ENCODE peak calls at places on chromosomes 12 and 14, in ten cellular contexts. One of them, this sample, is unnamed.
A peak's percentile ranks its signal among the peaks of the same experiment; 100 is the strongest.

GRCh38 chr12:62684586-62685295 is 218.1 kb downstream of the MON2 start:
- DNase-seq in pancreas: no peak
- DNase-seq in neural progenitor cell: no peak
- DNase-seq in esophagus muscularis mucosa: peak; percentile 95
- DNase-seq in breast epithelium: peak; percentile 61
- DNase-seq in fibroblast of lung: peak; percentile 77
- DNase-seq in heart right ventricle: peak; percentile 69
- DNase-seq in body of pancreas: no peak
- DNase-seq in lower lobe of right lung: no peak
- DNase-seq in iPS DF 6.9: no peak
- DNase-seq in this sample: no peak

GRCh38 chr14:96225745-96226151 is 21.1 kb downstream of the BDKRB2 start:
- DNase-seq in pancreas: no peak
- DNase-seq in neural progenitor cell: peak; percentile 31
- DNase-seq in esophagus muscularis mucosa: no peak
- DNase-seq in breast epithelium: no peak
- DNase-seq in fibroblast of lung: peak; percentile 62
- DNase-seq in heart right ventricle: peak; percentile 36
- DNase-seq in body of pancreas: peak; percentile 17
- DNase-seq in lower lobe of right lung: no peak
- DNase-seq in iPS DF 6.9: no peak
- DNase-seq in this sample: peak; percentile 63

GRCh38 chr12:28253175-28253641 is 63.0 kb downstream of the CCDC91 start:
- DNase-seq in pancreas: no peak
- DNase-seq in neural progenitor cell: no peak
- DNase-seq in esophagus muscularis mucosa: no peak
- DNase-seq in breast epithelium: no peak
- DNase-seq in fibroblast of lung: peak; percentile 19
- DNase-seq in heart right ventricle: no peak
- DNase-seq in body of pancreas: no peak
- DNase-seq in lower lobe of right lung: no peak
- DNase-seq in iPS DF 6.9: no peak
- DNase-seq in this sample: no peak

GRCh38 chr14:74501135-74501614 is 7.6 kb downstream of the ISCA2 start:
- DNase-seq in pancreas: peak; percentile 57
- DNase-seq in neural progenitor cell: peak; percentile 89
- DNase-seq in esophagus muscularis mucosa: no peak
- DNase-seq in breast epithelium: peak; percentile 73
- DNase-seq in fibroblast of lung: peak; percentile 82
- DNase-seq in heart right ventricle: peak; percentile 66
- DNase-seq in body of pancreas: peak; percentile 88
- DNase-seq in lower lobe of right lung: peak; percentile 83
- DNase-seq in iPS DF 6.9: peak; percentile 58
- DNase-seq in this sample: peak; percentile 87

GRCh38 chr14:104268725-104269436 is 130.5 kb downstream of the KIF26A start:
- DNase-seq in pancreas: no peak
- DNase-seq in neural progenitor cell: no peak
- DNase-seq in esophagus muscularis mucosa: no peak
- DNase-seq in breast epithelium: peak; percentile 20
- DNase-seq in fibroblast of lung: no peak
- DNase-seq in heart right ventricle: no peak
- DNase-seq in body of pancreas: peak; percentile 2
- DNase-seq in lower lobe of right lung: peak; percentile 36
- DNase-seq in iPS DF 6.9: no peak
- DNase-seq in this sample: peak; percentile 57

GRCh38 chr12:45789025-45789424 is 59.5 kb downstream of the ARID2 start:
- DNase-seq in pancreas: no peak
- DNase-seq in neural progenitor cell: no peak
- DNase-seq in esophagus muscularis mucosa: no peak
- DNase-seq in breast epithelium: no peak
- DNase-seq in fibroblast of lung: peak; percentile 52
- DNase-seq in heart right ventricle: no peak
- DNase-seq in body of pancreas: no peak
- DNase-seq in lower lobe of right lung: no peak
- DNase-seq in iPS DF 6.9: no peak
- DNase-seq in this sample: no peak

GRCh38 chr14:55721353-55721752 is 141.3 kb downstream of the KTN1 start:
- DNase-seq in pancreas: no peak
- DNase-seq in neural progenitor cell: no peak
- DNase-seq in esophagus muscularis mucosa: no peak
- DNase-seq in breast epithelium: no peak
- DNase-seq in fibroblast of lung: peak; percentile 90
- DNase-seq in heart right ventricle: no peak
- DNase-seq in body of pancreas: peak; percentile 41
- DNase-seq in lower lobe of right lung: no peak
- DNase-seq in iPS DF 6.9: no peak
- DNase-seq in this sample: no peak

GRCh38 chr14:80679273-80679672 is 262.3 kb downstream of the CEP128 start:
- DNase-seq in pancreas: no peak
- DNase-seq in neural progenitor cell: no peak
- DNase-seq in esophagus muscularis mucosa: no peak
- DNase-seq in breast epithelium: no peak
- DNase-seq in fibroblast of lung: no peak
- DNase-seq in heart right ventricle: no peak
- DNase-seq in body of pancreas: no peak
- DNase-seq in lower lobe of right lung: no peak
- DNase-seq in iPS DF 6.9: no peak
- DNase-seq in this sample: no peak

GRCh38 chr14:64645220-64645891 is 58.9 kb upstream of the PLEKHG3 start:
- DNase-seq in pancreas: no peak
- DNase-seq in neural progenitor cell: peak; percentile 55
- DNase-seq in esophagus muscularis mucosa: no peak
- DNase-seq in breast epithelium: no peak
- DNase-seq in fibroblast of lung: peak; percentile 87
- DNase-seq in heart right ventricle: peak; percentile 43
- DNase-seq in body of pancreas: no peak
- DNase-seq in lower lobe of right lung: no peak
- DNase-seq in iPS DF 6.9: peak; percentile 73
- DNase-seq in this sample: no peak

GRCh38 chr12:29710104-29710503 is 73.6 kb downstream of the TMTC1 start:
- DNase-seq in pancreas: no peak
- DNase-seq in neural progenitor cell: peak; percentile 86
- DNase-seq in esophagus muscularis mucosa: no peak
- DNase-seq in breast epithelium: no peak
- DNase-seq in fibroblast of lung: peak; percentile 53
- DNase-seq in heart right ventricle: peak; percentile 53
- DNase-seq in body of pancreas: no peak
- DNase-seq in lower lobe of right lung: no peak
- DNase-seq in iPS DF 6.9: peak; percentile 20
- DNase-seq in this sample: no peak

GRCh38 chr12:32107376-32108267 is 975 bp downstream of the BICD1 start:
- DNase-seq in pancreas: no peak
- DNase-seq in neural progenitor cell: peak; percentile 48
- DNase-seq in esophagus muscularis mucosa: no peak
- DNase-seq in breast epithelium: no peak
- DNase-seq in fibroblast of lung: peak; percentile 41
- DNase-seq in heart right ventricle: no peak
- DNase-seq in body of pancreas: peak; percentile 16
- DNase-seq in lower lobe of right lung: no peak
- DNase-seq in iPS DF 6.9: no peak
- DNase-seq in this sample: no peak

GRCh38 chr14:38039526-38039925 is 168.2 kb upstream of the SSTR1 start:
- DNase-seq in pancreas: no peak
- DNase-seq in neural progenitor cell: no peak
- DNase-seq in esophagus muscularis mucosa: no peak
- DNase-seq in breast epithelium: no peak
- DNase-seq in fibroblast of lung: peak; percentile 51
- DNase-seq in heart right ventricle: no peak
- DNase-seq in body of pancreas: no peak
- DNase-seq in lower lobe of right lung: no peak
- DNase-seq in iPS DF 6.9: no peak
- DNase-seq in this sample: no peak

GRCh38 chr12:118645219-118645618 is 268.9 kb downstream of the SUDS3 start:
- DNase-seq in pancreas: no peak
- DNase-seq in neural progenitor cell: peak; percentile 74
- DNase-seq in esophagus muscularis mucosa: no peak
- DNase-seq in breast epithelium: no peak
- DNase-seq in fibroblast of lung: no peak
- DNase-seq in heart right ventricle: peak; percentile 25
- DNase-seq in body of pancreas: peak; percentile 32
- DNase-seq in lower lobe of right lung: no peak
- DNase-seq in iPS DF 6.9: peak; percentile 27
- DNase-seq in this sample: no peak

DNA sequence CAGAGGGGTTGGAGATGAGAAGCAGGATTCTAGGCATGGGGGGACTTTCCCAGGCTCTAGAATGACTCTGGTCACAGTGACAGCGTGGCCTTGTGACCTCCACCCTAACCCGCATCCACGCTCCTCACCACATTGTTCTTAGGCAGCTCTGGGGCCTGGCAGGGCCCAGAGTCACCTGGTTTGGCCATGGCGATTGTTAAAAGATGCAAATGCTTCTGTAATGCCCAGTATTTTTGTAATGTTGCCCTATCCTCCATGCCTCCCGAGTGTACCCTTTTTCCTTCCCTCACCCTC is 19.1 kb upstream of the EML1 start:
- DNase-seq in pancreas: no peak
- DNase-seq in neural progenitor cell: no peak
- DNase-seq in esophagus muscularis mucosa: no peak
- DNase-seq in breast epithelium: no peak
- DNase-seq in fibroblast of lung: no peak
- DNase-seq in heart right ventricle: no peak
- DNase-seq in body of pancreas: no peak
- DNase-seq in lower lobe of right lung: no peak
- DNase-seq in iPS DF 6.9: no peak
- DNase-seq in this sample: no peak
- H3K27me3 ChIP-seq in pancreas: no peaks in the 10 kb centered on the region
- H3K27me3 ChIP-seq in neural progenitor cell: no peaks in the 10 kb centered on the region
- H3K27me3 ChIP-seq in esophagus muscularis mucosa: no peaks in the 10 kb centered on the region
- H3K27me3 ChIP-seq in breast epithelium: no peaks in the 10 kb centered on the region
- H3K27me3 ChIP-seq in fibroblast of lung: no peaks in the 10 kb centered on the region
- H3K27me3 ChIP-seq in heart right ventricle: no peaks in the 10 kb centered on the region
- H3K27me3 ChIP-seq in body of pancreas: no peaks in the 10 kb centered on the region
- H3K27me3 ChIP-seq in lower lobe of right lung: no peaks in the 10 kb centered on the region
- H3K27me3 ChIP-seq in iPS DF 6.9: no peaks in the 10 kb centered on the region
- H3K27me3 ChIP-seq in this sample: no peaks in the 10 kb centered on the region

GRCh38 chr12:117046425-117046824 is 52.8 kb downstream of the TESC start:
- DNase-seq in pancreas: no peak
- DNase-seq in neural progenitor cell: no peak
- DNase-seq in esophagus muscularis mucosa: no peak
- DNase-seq in breast epithelium: no peak
- DNase-seq in fibroblast of lung: no peak
- DNase-seq in heart right ventricle: no peak
- DNase-seq in body of pancreas: no peak
- DNase-seq in lower lobe of right lung: no peak
- DNase-seq in iPS DF 6.9: no peak
- DNase-seq in this sample: no peak
- H3K27ac ChIP-seq in pancreas: no peak overlapping the region
- H3K27ac ChIP-seq in neural progenitor cell: no peak overlapping the region
- H3K27ac ChIP-seq in esophagus muscularis mucosa: no peak overlapping the region
- H3K27ac ChIP-seq in breast epithelium: no peak overlapping the region
- H3K27ac ChIP-seq in fibroblast of lung: no peak overlapping the region
- H3K27ac ChIP-seq in heart right ventricle: peak overlapping the region; percentile 63
- H3K27ac ChIP-seq in body of pancreas: no peak overlapping the region
- H3K27ac ChIP-seq in lower lobe of right lung: no peak overlapping the region
- H3K27ac ChIP-seq in iPS DF 6.9: no peak overlapping the region
- H3K27ac ChIP-seq in this sample: no peak overlapping the region

GRCh38 chr14:54577977-54578376 is 11.0 kb downstream of the SAMD4A start:
- DNase-seq in pancreas: no peak
- DNase-seq in neural progenitor cell: no peak
- DNase-seq in esophagus muscularis mucosa: no peak
- DNase-seq in breast epithelium: no peak
- DNase-seq in fibroblast of lung: peak; percentile 50
- DNase-seq in heart right ventricle: no peak
- DNase-seq in body of pancreas: no peak
- DNase-seq in lower lobe of right lung: no peak
- DNase-seq in iPS DF 6.9: no peak
- DNase-seq in this sample: no peak

GRCh38 chr14:54579606-54580005 is 12.7 kb downstream of the SAMD4A start:
- DNase-seq in pancreas: no peak
- DNase-seq in neural progenitor cell: no peak
- DNase-seq in esophagus muscularis mucosa: no peak
- DNase-seq in breast epithelium: no peak
- DNase-seq in fibroblast of lung: no peak
- DNase-seq in heart right ventricle: no peak
- DNase-seq in body of pancreas: no peak
- DNase-seq in lower lobe of right lung: no peak
- DNase-seq in iPS DF 6.9: no peak
- DNase-seq in this sample: no peak

GRCh38 chr14:54574528-54574927 is 7.6 kb downstream of the SAMD4A start:
- DNase-seq in pancreas: no peak
- DNase-seq in neural progenitor cell: no peak
- DNase-seq in esophagus muscularis mucosa: no peak
- DNase-seq in breast epithelium: no peak
- DNase-seq in fibroblast of lung: no peak
- DNase-seq in heart right ventricle: no peak
- DNase-seq in body of pancreas: no peak
- DNase-seq in lower lobe of right lung: no peak
- DNase-seq in iPS DF 6.9: no peak
- DNase-seq in this sample: no peak

GRCh38 chr14:54580933-54581332 is 14.0 kb downstream of the SAMD4A start:
- DNase-seq in pancreas: no peak
- DNase-seq in neural progenitor cell: no peak
- DNase-seq in esophagus muscularis mucosa: no peak
- DNase-seq in breast epithelium: no peak
- DNase-seq in fibroblast of lung: no peak
- DNase-seq in heart right ventricle: no peak
- DNase-seq in body of pancreas: no peak
- DNase-seq in lower lobe of right lung: no peak
- DNase-seq in iPS DF 6.9: no peak
- DNase-seq in this sample: no peak

DNA sequence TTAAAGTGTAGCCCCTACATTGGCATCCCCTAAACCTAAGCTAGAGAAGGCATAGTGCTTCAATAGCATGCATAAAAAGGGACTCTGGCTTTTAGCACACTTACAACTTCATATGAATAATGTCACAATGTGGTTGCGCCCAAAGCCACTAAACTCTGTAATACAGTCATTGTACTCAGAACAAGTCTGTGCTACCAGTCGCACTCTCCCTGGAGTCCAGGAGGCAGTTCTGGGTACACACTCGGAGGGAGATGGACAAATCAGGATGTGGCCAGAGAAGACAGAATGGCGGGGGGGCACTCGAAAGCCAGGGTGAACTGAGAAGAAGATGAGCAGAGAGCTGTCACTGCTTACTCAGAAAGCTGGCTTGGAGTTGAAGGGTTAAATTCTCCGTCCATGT is 10.6 kb downstream of the SAMD4A start:
- DNase-seq in pancreas: no peak
- DNase-seq in neural progenitor cell: no peak
- DNase-seq in esophagus muscularis mucosa: no peak
- DNase-seq in breast epithelium: no peak
- DNase-seq in fibroblast of lung: no peak
- DNase-seq in heart right ventricle: no peak
- DNase-seq in body of pancreas: no peak
- DNase-seq in lower lobe of right lung: no peak
- DNase-seq in iPS DF 6.9: no peak
- DNase-seq in this sample: no peak
- H3K36me3 ChIP-seq in pancreas: no peaks in the 10 kb centered on the region
- H3K36me3 ChIP-seq in neural progenitor cell: no peaks in the 10 kb centered on the region
- H3K36me3 ChIP-seq in esophagus muscularis mucosa: no peaks in the 10 kb centered on the region
- H3K36me3 ChIP-seq in breast epithelium: no peaks in the 10 kb centered on the region
- H3K36me3 ChIP-seq in fibroblast of lung: peaks cover 9% of the 10 kb centered on the region
- H3K36me3 ChIP-seq in heart right ventricle: no peaks in the 10 kb centered on the region
- H3K36me3 ChIP-seq in body of pancreas: no peaks in the 10 kb centered on the region
- H3K36me3 ChIP-seq in lower lobe of right lung: no peaks in the 10 kb centered on the region
- H3K36me3 ChIP-seq in iPS DF 6.9: no peaks in the 10 kb centered on the region
- H3K36me3 ChIP-seq in this sample: no peaks in the 10 kb centered on the region

DNA sequence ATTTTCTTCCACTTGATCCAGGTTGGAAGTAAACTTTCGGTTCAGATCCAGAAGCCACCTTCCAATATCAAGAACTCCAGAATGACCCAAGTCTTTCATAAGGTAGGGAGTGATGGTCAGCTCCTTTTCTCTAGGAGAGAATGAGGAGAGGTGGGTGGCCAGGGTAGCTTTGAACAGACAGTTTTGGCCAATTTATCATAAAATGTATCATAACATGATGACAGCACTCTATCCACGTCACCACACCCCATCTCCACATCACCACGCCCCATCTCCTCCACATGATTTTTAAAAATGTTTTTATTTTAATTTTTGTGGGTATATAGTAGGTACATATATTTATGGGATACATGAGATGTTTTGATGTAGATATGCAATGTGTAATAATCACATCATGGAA is 26.9 kb downstream of the DYRK4 start:
- DNase-seq in pancreas: no peak
- DNase-seq in neural progenitor cell: no peak
- DNase-seq in esophagus muscularis mucosa: peak; percentile 55
- DNase-seq in breast epithelium: no peak
- DNase-seq in fibroblast of lung: no peak
- DNase-seq in heart right ventricle: no peak
- DNase-seq in body of pancreas: no peak
- DNase-seq in lower lobe of right lung: no peak
- DNase-seq in iPS DF 6.9: no peak
- DNase-seq in this sample: no peak
- H3K27me3 ChIP-seq in pancreas: no peaks in the 10 kb centered on the region
- H3K27me3 ChIP-seq in neural progenitor cell: no peaks in the 10 kb centered on the region
- H3K27me3 ChIP-seq in esophagus muscularis mucosa: no peaks in the 10 kb centered on the region
- H3K27me3 ChIP-seq in breast epithelium: no peaks in the 10 kb centered on the region
- H3K27me3 ChIP-seq in fibroblast of lung: peaks cover 3% of the 10 kb centered on the region
- H3K27me3 ChIP-seq in heart right ventricle: peaks cover 3% of the 10 kb centered on the region
- H3K27me3 ChIP-seq in body of pancreas: no peaks in the 10 kb centered on the region
- H3K27me3 ChIP-seq in lower lobe of right lung: no peaks in the 10 kb centered on the region
- H3K27me3 ChIP-seq in iPS DF 6.9: no peaks in the 10 kb centered on the region
- H3K27me3 ChIP-seq in this sample: no peaks in the 10 kb centered on the region

This sample was measured in upper lobe of right lung.